ENCODE peak calls at places on chromosomes 11 and 22, in four cellular contexts. L is fibroblast of lung, J is astrocyte of the spinal cord, M is fibroblast of mammary gland. W is an unnamed sample.

GRCh38 chr11:102225689-102226562 is 91.4 kb upstream of the BIRC3 start:
- DNase-seq in M (peak; percentile 96), J (peak; percentile 97), L (peak; percentile 90), W (peak; percentile 97)

GRCh38 chr11:94832604-94833238 is 64.6 kb downstream of the AMOTL1 start:
- DNase-seq in J (no peak), M (no peak), L (no peak), W (no peak)

GRCh38 chr22:39543095-39543494 is 10.5 kb upstream of the RPS19BP1 start:
- DNase-seq in M (peak; percentile 48), L (no peak), J (no peak), W (no peak)

GRCh38 chr11:101456812-101457211 is 127.0 kb downstream of the TRPC6 start:
- DNase-seq in L (peak; percentile 64), J (peak; percentile 45), M (peak; percentile 42), W (no peak)

GRCh38 chr11:134531331-134532135 is 119.5 kb upstream of the B3GAT1 start:
- DNase-seq in L (no peak), J (no peak), M (no peak), W (no peak)

GRCh38 chr11:119509277-119509841 is 86.4 kb upstream of the THY1 start:
- DNase-seq in J (peak; percentile 26), L (peak; percentile 60), M (peak; percentile 82), W (peak; percentile 9)

GRCh38 chr22:49613871-49614270 is 213.8 kb downstream of the BRD1 start:
- DNase-seq in J (no peak), M (no peak), L (no peak), W (no peak)

GRCh38 chr11:82995754-82996398 is 75.8 kb downstream of the RAB30 start:
- DNase-seq in M (peak; percentile 53), J (peak; percentile 49), L (peak; percentile 41), W (peak; percentile 62)

GRCh38 chr11:86089659-86090058 is 20.8 kb upstream of the PICALM start:
- DNase-seq in L (peak; percentile 9), J (peak; percentile 76), M (peak; percentile 33), W (no peak)

GRCh38 chr11:66271816-66272215 is 3.4 kb downstream of the RAB1B start:
- DNase-seq in L (no peak), M (no peak), J (no peak), W (no peak)

GRCh38 chr22:20918663-20919220 is 1.5 kb downstream of the CRKL start:
- DNase-seq in J (no peak), M (no peak), L (no peak), W (no peak)

GRCh38 chr11:70091651-70092050 is 13.5 kb downstream of the ANO1 start:
- DNase-seq in J (no peak), M (no peak), L (no peak), W (no peak)

GRCh38 chr11:111387318-111387863 is 8.3 kb upstream of the POU2AF1 start:
- DNase-seq in M (no peak), J (no peak), L (no peak), W (no peak)

GRCh38 chr11:130705670-130706421 is 210.4 kb downstream of the SNX19 start:
- DNase-seq in M (peak; percentile 49), L (no peak), J (no peak), W (peak; percentile 49)

GRCh38 chr11:130671801-130672700 is 223.6 kb downstream of the ADAMTS15 start:
- DNase-seq in M (peak; percentile 89), L (peak; percentile 89), J (peak; percentile 93), W (peak; percentile 85)

GRCh38 chr22:19525116-19525660 is 978 bp upstream of the CLDN5 start:
- DNase-seq in M (no peak), J (no peak), L (no peak), W (no peak)

GRCh38 chr11:111582163-111582562 is 20.1 kb upstream of the SIK2 start:
- DNase-seq in M (no peak), L (no peak), J (no peak), W (peak; percentile 57)

GRCh38 chr11:83612891-83613766 is 327.0 kb upstream of the CCDC90B start:
- DNase-seq in J (no peak), L (no peak), M (no peak), W (no peak)

GRCh38 chr11:113470233-113470632 is 5.0 kb downstream of the DRD2 start:
- DNase-seq in L (no peak), J (no peak), M (no peak), W (no peak)

GRCh38 chr11:70326365-70326803 is 55.9 kb downstream of the PPFIA1 start:
- DNase-seq in J (no peak), M (peak; percentile 86), L (peak; percentile 89), W (peak; percentile 77)

GRCh38 chr11:66745356-66746235 is 16.6 kb upstream of the SPTBN2 start:
- DNase-seq in M (no peak), L (no peak), J (no peak), W (no peak)

GRCh38 chr11:60914620-60915249 is 777 bp downstream of the TMEM109 start:
- DNase-seq in L (peak; percentile 31), J (peak; percentile 47), M (peak; percentile 24), W (peak; percentile 57)

GRCh38 chr11:111602865-111603632 is 800 bp downstream of the SIK2 start:
- DNase-seq in J (peak; percentile 61), M (peak; percentile 52), L (peak; percentile 50), W (no peak)

GRCh38 chr22:39110631-39111561 is 13.9 kb downstream of the APOBEC3H start:
- DNase-seq in J (no peak), L (no peak), M (no peak), W (no peak)

GRCh38 chr22:39913886-39914285 is 13.0 kb downstream of the GRAP2 start:
- DNase-seq in M (no peak), L (no peak), J (no peak), W (no peak)

GRCh38 chr22:29315286-29316195 is at the start of gene RASL10A:
- DNase-seq in M (no peak), J (no peak), L (no peak), W (no peak)

GRCh38 chr22:44797181-44797720 is 44.9 kb downstream of the ARHGAP8 start:
- DNase-seq in J (no peak), L (no peak), M (no peak), W (no peak)

GRCh38 chr11:29826878-29827277 is 190.0 kb downstream of the KCNA4 start:
- DNase-seq in M (no peak), L (no peak), J (no peak), W (no peak)

GRCh38 chr22:40705918-40706682 is 26.8 kb downstream of the MCHR1 start:
- DNase-seq in L (no peak), M (no peak), J (no peak), W (no peak)

GRCh38 chr22:50696799-50697561 is 24.4 kb downstream of the SHANK3 start:
- DNase-seq in M (no peak), L (peak; percentile 11), J (no peak), W (peak; percentile 55)

DNA sequence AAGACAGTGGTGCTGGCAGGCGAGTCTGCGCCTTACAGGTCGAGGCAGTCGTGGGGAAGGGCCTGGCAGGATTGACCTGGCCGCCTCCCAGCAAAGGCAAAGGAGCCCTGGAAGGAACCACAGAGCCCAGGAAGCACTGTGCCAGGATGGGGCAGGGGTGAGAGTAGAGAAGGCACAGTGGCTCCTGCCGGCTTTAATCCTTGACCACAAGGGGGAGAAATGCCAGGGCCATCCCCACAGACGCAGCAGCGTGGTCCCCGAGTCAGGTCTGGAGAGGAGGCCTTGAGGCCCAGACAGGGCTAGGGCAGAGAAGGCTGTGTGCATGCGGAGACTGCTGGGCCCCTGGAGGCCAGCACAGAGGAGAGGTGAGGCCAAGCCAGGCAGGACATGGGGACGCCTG is 9.9 kb upstream of the NDUFS8 start:
- DNase-seq in J (no peak), M (no peak), L (peak; percentile 34), W (peak; percentile 72)
- TF ChIP-seq CTCF in J (peak; percentile 59), M (peak; percentile 42), L (peak; percentile 26), W (peak; percentile 34)

DNA sequence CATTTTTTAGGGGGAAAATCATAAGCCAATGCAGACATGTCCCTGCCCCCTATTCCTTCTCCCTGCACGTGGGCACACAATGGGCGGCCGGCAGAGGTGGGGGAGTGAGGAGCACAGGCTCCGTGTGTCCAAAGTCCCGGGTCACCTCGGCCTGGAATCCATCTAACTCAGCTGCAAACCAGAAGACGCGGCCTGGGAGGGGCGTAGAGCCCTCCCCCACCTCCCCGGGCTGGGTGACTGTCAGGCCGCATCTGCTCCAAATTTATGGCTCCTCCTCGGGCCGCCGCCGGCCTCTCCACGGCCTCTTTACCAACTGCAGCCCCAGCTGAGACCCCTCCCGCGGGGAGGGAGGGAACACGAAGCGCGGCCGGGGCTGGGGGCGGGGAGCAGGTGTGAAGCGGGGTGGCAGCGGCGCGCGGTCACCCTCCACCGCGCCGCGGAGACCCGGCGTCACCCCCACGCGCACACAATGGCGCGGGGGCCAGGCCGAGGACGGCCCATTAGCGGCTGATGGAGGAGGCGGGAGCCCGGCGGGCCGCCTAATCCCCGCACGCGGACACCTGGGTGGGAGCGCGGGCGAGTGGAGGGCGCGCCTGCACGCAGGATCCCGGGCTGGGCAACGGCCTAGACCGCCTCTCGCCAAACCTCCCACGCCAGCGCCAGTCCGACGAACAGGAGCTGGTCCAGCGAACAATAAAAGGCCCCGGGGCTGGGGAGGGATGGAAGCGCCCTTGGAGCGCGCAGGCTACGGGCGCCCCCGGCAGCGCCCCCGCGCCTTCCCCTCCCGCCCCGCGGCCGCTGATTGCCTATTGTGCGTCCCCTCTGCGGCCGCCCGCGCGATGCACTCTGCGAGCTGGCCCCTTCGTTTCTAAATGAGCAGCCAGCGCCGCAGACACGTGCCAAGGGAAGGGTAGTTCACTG is 25.9 kb upstream of the ROBO3 start:
- DNase-seq in L (no peak), M (no peak), J (no peak), W (no peak)
- H3K4me3 ChIP-seq in L (peak overlapping the region; percentile 17), M (peak overlapping the region; percentile 6), J (peak overlapping the region; percentile 12), W (peak overlapping the region; percentile 36)

DNA sequence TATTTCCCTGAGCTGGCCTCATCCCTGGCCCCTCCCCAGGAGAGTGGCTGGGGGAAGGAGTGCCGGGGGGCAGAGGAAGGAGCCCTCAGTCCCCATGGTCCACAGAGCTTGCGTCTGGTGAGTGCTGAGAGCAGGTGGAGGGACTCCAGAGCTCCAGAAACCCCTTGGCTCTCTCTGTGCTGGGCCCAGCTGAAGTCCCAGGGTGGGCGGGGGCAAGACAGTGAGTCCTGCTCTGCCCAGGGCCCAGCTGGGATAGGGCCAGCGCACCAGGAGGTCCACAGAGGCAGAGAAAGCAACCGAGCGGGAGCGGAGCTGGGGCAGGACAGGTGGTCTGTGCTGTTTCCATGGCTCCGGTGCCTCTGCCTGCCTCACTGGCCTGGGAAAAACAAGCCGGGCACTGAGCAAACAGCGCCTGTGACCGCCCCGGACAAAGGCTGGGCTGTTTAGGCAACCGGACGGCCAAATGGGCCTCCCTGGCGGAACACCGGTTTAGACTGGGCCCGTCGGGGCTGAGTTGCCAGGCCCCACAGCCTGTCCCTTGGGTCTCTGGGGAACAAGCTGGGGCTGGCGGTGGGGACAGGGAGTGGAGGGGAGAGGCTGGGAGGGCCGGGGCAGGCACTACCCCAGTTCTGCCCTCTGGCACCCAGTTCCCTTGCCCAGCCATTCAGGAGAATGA is 34.1 kb upstream of the WNT7B start:
- DNase-seq in M (no peak), J (peak; percentile 49), L (no peak), W (no peak)
- TF ChIP-seq CTCF in M (no peak), J (no peak), L (no peak), W (no peak)

DNA sequence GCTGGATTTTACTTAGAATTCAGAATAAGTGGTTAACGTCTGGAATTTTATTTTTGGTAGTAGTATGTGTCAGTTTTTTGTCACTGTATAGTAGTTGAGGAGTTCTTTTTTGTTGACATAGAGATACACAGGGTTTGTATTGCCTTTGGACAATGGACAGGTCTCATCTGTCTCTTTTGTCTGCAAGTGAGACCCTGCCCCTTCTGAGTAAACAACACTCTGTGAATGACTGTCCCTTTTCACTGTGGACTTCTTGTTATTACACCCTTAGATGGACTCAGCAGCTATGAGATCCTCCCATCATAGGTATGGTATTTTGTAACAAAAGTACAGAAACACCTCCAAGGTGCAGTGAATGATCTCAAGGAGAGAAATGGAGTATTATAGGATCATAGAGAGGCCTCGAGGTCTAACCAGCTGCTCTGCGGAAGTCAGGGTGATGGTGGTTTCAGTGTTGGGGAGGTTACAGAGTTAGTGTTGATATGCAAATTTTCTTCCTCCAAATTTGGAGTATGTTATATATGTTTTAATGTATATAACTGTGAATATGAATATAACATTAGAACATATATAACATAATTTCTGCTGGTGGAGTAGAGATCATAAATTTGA is 7.8 kb downstream of the PPP6R3 start:
- DNase-seq in M (no peak), J (no peak), L (no peak), W (no peak)
- H3K4me3 ChIP-seq in M (no peak overlapping the region), J (no peak overlapping the region), L (no peak overlapping the region), W (no peak overlapping the region)

GRCh38 chr11:2122907-2123627 is 16.1 kb downstream of the IGF2 start:
- DNase-seq in L (no peak), J (no peak), M (no peak), W (no peak)
- TF ChIP-seq CTCF in L (no peak), J (peak; percentile 13), M (no peak), W (no peak)